ENCODE peak calls at places on chromosome 20, in six cellular contexts. Y is stomach, D is mesothelial cell of epicardium, R is pancreas, M is HCT116, W is IMR-90. N is an unnamed sample.

GRCh38 chr20:49951160-49951559 is 15.0 kb downstream of the RNF114 start:
- DNase-seq in Y (no peak), D (no peak), R (no peak), M (no peak), W (peak; percentile 83), N (no peak)

GRCh38 chr20:46040902-46041535 is 12.0 kb downstream of the SLC12A5 start:
- DNase-seq in Y (peak; percentile 29), D (peak; percentile 86), R (no peak), M (no peak), W (peak; percentile 26), N (no peak)

GRCh38 chr20:12687476-12687875 is 321.3 kb upstream of the SPTLC3 start:
- DNase-seq in Y (no peak), D (no peak), R (no peak), M (no peak), W (no peak), N (no peak)

GRCh38 chr20:41467690-41468089 is 101.1 kb upstream of the EMILIN3 start:
- DNase-seq in Y (no peak), D (no peak), R (no peak), M (no peak), W (no peak), N (no peak)

GRCh38 chr20:41344938-41345728 is 4.5 kb downstream of the LPIN3 start:
- DNase-seq in Y (no peak), D (no peak), R (no peak), M (no peak), W (no peak), N (no peak)

GRCh38 chr20:63453029-63453523 is 19.4 kb downstream of the KCNQ2 start:
- DNase-seq in Y (no peak), D (no peak), R (no peak), M (no peak), W (no peak), N (no peak)

GRCh38 chr20:21615617-21616080 is 89.8 kb upstream of the PAX1 start:
- DNase-seq in Y (peak; percentile 55), D (peak; percentile 70), R (peak; percentile 6), M (peak; percentile 26), W (peak; percentile 29), N (no peak)

GRCh38 chr20:62122659-62123449 is 579 bp downstream of the LSM14B start:
- DNase-seq in Y (peak; percentile 63), D (peak; percentile 65), R (peak; percentile 55), M (no peak), W (no peak), N (no peak)

GRCh38 chr20:63942250-63943006 is 13.8 kb downstream of the UCKL1 start:
- DNase-seq in Y (peak; percentile 69), D (no peak), R (no peak), M (no peak), W (peak; percentile 4), N (no peak)

GRCh38 chr20:59708326-59708725 is 104.0 kb downstream of the PHACTR3 start:
- DNase-seq in Y (no peak), D (no peak), R (no peak), M (no peak), W (no peak), N (no peak)

GRCh38 chr20:44727039-44727438 is 11.9 kb downstream of the CCN5 start:
- DNase-seq in Y (no peak), D (no peak), R (no peak), M (no peak), W (no peak), N (no peak)
- TF ChIP-seq CTCF in Y (no peak), D (no peak), R (no peak), M (no peak), W (no peak), N (no peak)

GRCh38 chr20:15699431-15700146 is 873.7 kb downstream of the KIF16B start:
- DNase-seq in Y (no peak), D (no peak), R (no peak), M (no peak), W (no peak), N (no peak)
- TF ChIP-seq CTCF in Y (no peak), D (no peak), R (no peak), M (no peak), W (no peak), N (no peak)

GRCh38 chr20:38450412-38450975 is 15.4 kb upstream of the SNHG17 start:
- DNase-seq in Y (no peak), D (no peak), R (no peak), M (no peak), W (peak; percentile 49), N (no peak)

GRCh38 chr20:38447251-38447661 is 12.1 kb upstream of the SNHG17 start:
- DNase-seq in Y (no peak), D (no peak), R (no peak), M (no peak), W (no peak), N (no peak)

GRCh38 chr20:38446441-38447209 is 11.5 kb upstream of the SNHG17 start:
- DNase-seq in Y (peak; percentile 93), D (peak; percentile 95), R (peak; percentile 86), M (peak; percentile 89), W (peak; percentile 94), N (peak; percentile 81)

GRCh38 chr20:38447931-38448675 is 13.0 kb upstream of the SNHG17 start:
- DNase-seq in Y (no peak), D (no peak), R (no peak), M (no peak), W (no peak), N (no peak)

GRCh38 chr20:38449046-38449445 is 13.9 kb upstream of the SNHG17 start:
- DNase-seq in Y (no peak), D (no peak), R (no peak), M (no peak), W (no peak), N (no peak)
- TF ChIP-seq CTCF in Y (no peak), D (no peak), R (no peak), M (no peak), W (no peak), N (no peak)

DNA sequence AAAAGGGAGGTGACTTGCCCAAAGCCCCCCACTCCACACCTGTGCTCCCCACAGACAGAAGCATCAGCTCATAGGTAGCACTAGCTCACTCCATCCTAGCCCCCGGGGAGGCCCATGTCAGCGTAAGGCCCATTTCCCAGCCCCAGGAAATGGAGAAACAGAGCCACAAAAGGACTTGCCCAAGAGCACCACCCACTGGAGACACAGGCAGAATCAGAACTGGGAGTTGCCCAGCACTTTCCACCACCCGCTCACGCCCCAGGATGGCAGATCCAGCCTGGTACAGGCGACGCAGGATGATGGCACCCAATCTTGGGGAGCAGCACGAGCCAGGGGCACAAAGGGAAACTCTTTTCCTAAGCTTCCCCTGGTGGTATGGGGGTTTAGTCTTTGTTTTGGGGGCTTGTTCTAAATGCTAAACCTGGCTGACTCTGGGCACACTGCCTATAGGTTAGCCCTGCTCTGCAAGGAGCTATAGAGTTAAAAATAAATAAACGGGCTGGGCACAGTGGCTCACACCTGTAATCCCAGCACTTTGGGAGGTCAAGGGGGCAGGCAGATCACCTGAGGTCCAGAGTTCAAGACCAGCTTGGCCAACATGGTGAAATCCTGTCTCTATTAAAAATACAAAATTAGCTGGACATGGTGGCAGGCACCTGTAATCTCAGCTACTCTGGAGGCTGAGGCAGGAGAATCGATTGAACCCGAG is 11.8 kb downstream of the C20orf203 start:
- DNase-seq in Y (no peak), D (no peak), R (no peak), M (no peak), W (no peak), N (no peak)
- TF ChIP-seq CTCF in Y (no peak), D (no peak), R (no peak), M (no peak), W (no peak), N (no peak)

GRCh38 chr20:9627219-9627618 is 112.8 kb downstream of the LAMP5 start:
- DNase-seq in Y (no peak), D (no peak), R (no peak), M (no peak), W (no peak), N (no peak)

GRCh38 chr20:9628166-9628565 is 113.8 kb downstream of the LAMP5 start:
- DNase-seq in Y (no peak), D (no peak), R (no peak), M (no peak), W (no peak), N (no peak)

GRCh38 chr20:9629821-9630220 is 115.4 kb downstream of the LAMP5 start:
- DNase-seq in Y (no peak), D (no peak), R (no peak), M (no peak), W (no peak), N (no peak)

GRCh38 chr20:9626357-9626756 is 112.0 kb downstream of the LAMP5 start:
- DNase-seq in Y (no peak), D (no peak), R (no peak), M (no peak), W (no peak), N (no peak)

DNA sequence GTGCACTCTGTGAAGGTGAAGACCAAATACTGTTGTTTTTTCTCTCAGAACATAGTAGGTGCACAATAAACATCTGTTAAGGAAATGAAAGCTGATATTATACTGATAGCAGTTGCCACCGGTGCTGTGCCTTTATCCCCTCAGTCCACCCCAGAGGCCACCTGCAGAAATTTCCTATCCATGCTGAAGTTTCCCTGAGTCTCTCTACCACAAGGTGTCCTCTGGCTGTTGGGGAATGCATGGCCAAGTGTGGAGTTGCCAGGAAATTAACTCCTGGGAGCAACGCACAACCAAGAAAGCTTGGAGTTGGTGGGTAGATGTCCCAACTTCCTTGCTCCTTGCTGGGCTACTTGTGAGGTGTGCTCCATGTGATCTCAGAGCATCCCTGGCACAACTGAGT is 114.2 kb downstream of the LAMP5 start:
- DNase-seq in Y (no peak), D (no peak), R (no peak), M (no peak), W (no peak), N (no peak)
- TF ChIP-seq CTCF in Y (no peak), D (no peak), R (no peak), M (no peak), W (no peak), N (no peak)

GRCh38 chr20:7926767-7927166 is 13.5 kb downstream of the HAO1 start:
- DNase-seq in Y (no peak), D (no peak), R (no peak), M (peak; percentile 12), W (peak; percentile 53), N (no peak)
- TF ChIP-seq CTCF in Y (no peak), D (peak; percentile 38), R (peak; percentile 7), M (peak; percentile 44), W (peak; percentile 59), N (no peak)

GRCh38 chr20:32207626-32208498 is at the start of the genes PLAGL2 and POFUT1:
- DNase-seq in Y (peak; percentile 94), D (peak; percentile 89), R (peak; percentile 88), M (peak; percentile 61), W (peak; percentile 82), N (peak; percentile 59)
- TF ChIP-seq CTCF in Y (no peak), D (no peak), R (no peak), M (no peak), W (peak; percentile 31), N (no peak)

GRCh38 chr20:57388953-57389694 is 2.1 kb upstream of the RBM38 start:
- DNase-seq in Y (peak; percentile 90), D (peak; percentile 57), R (peak; percentile 79), M (peak; percentile 26), W (peak; percentile 15), N (no peak)
- TF ChIP-seq CTCF in Y (no peak), D (no peak), R (no peak), M (peak; percentile 24), W (no peak), N (no peak)

N was measured in omental fat pad.